ENCODE peak calls at places on chromosomes 1 and 21, in five cellular contexts. P is ACHN, F is colonic mucosa, I is HEK293T, J is NCI-H1092 treated with DMSO at 0.1 percent for 48 hours. T is an unnamed sample.

GRCh38 chr1:221437924-221438323 is 304.0 kb downstream of the DUSP10 start:
- DNase-seq in P (no peak), F (no peak), I (no peak), J (no peak), T (no peak)

GRCh38 chr1:191913234-191913948 is 244.9 kb upstream of the RGS18 start:
- DNase-seq in P (no peak), F (no peak), I (no peak), J (no peak), T (no peak)

GRCh38 chr21:38494688-38495087 is 3.6 kb downstream of the ERG start:
- DNase-seq in P (peak), F (no peak), I (no peak), J (no peak), T (no peak)

GRCh38 chr1:212967767-212968166 is 17.4 kb downstream of the VASH2 start:
- DNase-seq in P (peak), F (no peak), I (peak), J (peak), T (peak)

GRCh38 chr1:46166521-46167462 is 8.1 kb upstream of the TSPAN1 start:
- DNase-seq in P (no peak), F (peak), I (no peak), J (no peak), T (no peak)

GRCh38 chr1:64493864-64494263 is 23.9 kb downstream of the CACHD1 start:
- DNase-seq in P (no peak), F (no peak), I (no peak), J (no peak), T (no peak)

GRCh38 chr1:108158893-108159292 is 41.2 kb downstream of the SLC25A24 start:
- DNase-seq in P (no peak), F (no peak), I (no peak), J (no peak), T (no peak)

GRCh38 chr1:97074771-97075170 is 353.2 kb downstream of the PTBP2 start:
- DNase-seq in P (no peak), F (no peak), I (no peak), J (no peak), T (no peak)

GRCh38 chr1:157277281-157277680 is 139.1 kb upstream of the ETV3 start:
- DNase-seq in P (no peak), F (no peak), I (no peak), J (no peak), T (no peak)